ENCODE peak calls at places on chromosomes 1 and 21, in six cellular contexts. Y is AG04449, J is AG10803, D is astrocyte of the spinal cord, B is NCI-H1105, V is NCI-H2107. P is an unnamed sample.

GRCh38 chr1:1206376-1207253 is at the start of gene TNFRSF18:
- DNase-seq in Y (no peak), B (no peak), J (no peak), D (peak), V (no peak), P (no peak)

GRCh38 chr1:25773441-25774125 is 26.4 kb upstream of the SELENON start:
- DNase-seq in B (no peak), Y (no peak), D (no peak), V (no peak), J (no peak), P (peak)

GRCh38 chr21:33975548-33976081 is 60.0 kb upstream of the ATP5PO start:
- DNase-seq in V (no peak), B (no peak), J (peak), Y (no peak), D (peak), P (peak)

GRCh38 chr1:115545791-115546733 is 95.7 kb upstream of the VANGL1 start:
- DNase-seq in Y (peak), D (peak), J (peak), V (no peak), B (no peak), P (peak)

GRCh38 chr21:41558842-41559241 is 50.9 kb upstream of the TMPRSS2 start:
- DNase-seq in V (no peak), D (no peak), J (no peak), B (no peak), Y (no peak), P (no peak)

GRCh38 chr1:211343607-211344334 is 17.1 kb downstream of the TRAF5 start:
- DNase-seq in V (no peak), B (no peak), J (no peak), D (no peak), Y (no peak), P (no peak)

GRCh38 chr1:214761030-214761429 is 158.0 kb downstream of the CENPF start:
- DNase-seq in B (no peak), D (no peak), J (no peak), Y (no peak), V (no peak), P (no peak)

GRCh38 chr21:16181024-16181423 is 451.2 kb downstream of the USP25 start:
- DNase-seq in B (no peak), D (peak), Y (no peak), J (no peak), V (no peak), P (no peak)

GRCh38 chr21:35019631-35020032 is 29.5 kb downstream of the RUNX1 start:
- DNase-seq in J (no peak), D (no peak), V (no peak), Y (no peak), B (no peak), P (no peak)

GRCh38 chr21:16037386-16037785 is 307.6 kb downstream of the USP25 start:
- DNase-seq in Y (no peak), B (no peak), V (no peak), D (peak), J (no peak), P (no peak)

GRCh38 chr1:39159224-39160036 is 45.1 kb upstream of the MACF1 start:
- DNase-seq in B (no peak), V (no peak), Y (no peak), J (peak), D (peak), P (peak)

GRCh38 chr1:81699234-81699633 is 101.5 kb upstream of the ADGRL2 start:
- DNase-seq in V (no peak), B (no peak), Y (peak), D (peak), J (peak), P (no peak)

GRCh38 chr1:39609618-39610331 is 29.7 kb downstream of the HEYL start:
- DNase-seq in V (peak), B (no peak), D (peak), J (peak), Y (no peak), P (peak)